ENCODE peak calls at places on chromosomes 3 and 15, in five cellular contexts. N, U, X, G and L are unnamed samples.

GRCh38 chr15:74307827-74308642 is 59.4 kb downstream of the CYP11A1 start:
- DNase-seq in G (no peak), U (peak; percentile 84), N (no peak), X (peak; percentile 44), L (no peak)

GRCh38 chr3:142977399-142977728 is 13.9 kb upstream of the PAQR9 start:
- DNase-seq in G (no peak), X (no peak), N (no peak), U (peak; percentile 67), L (no peak)

GRCh38 chr3:46845397-46845859 is 17.8 kb downstream of the MYL3 start:
- DNase-seq in N (no peak), G (peak; percentile 32), X (peak; percentile 49), U (peak; percentile 91), L (no peak)

GRCh38 chr3:156677120-156677479 is 2.7 kb downstream of the TIPARP start:
- DNase-seq in N (no peak), G (no peak), X (no peak), U (peak; percentile 27), L (peak; percentile 32)

GRCh38 chr15:70741677-70742293 is 21.6 kb downstream of the UACA start:
- DNase-seq in G (no peak), U (peak; percentile 78), N (no peak), X (peak; percentile 48), L (no peak)

GRCh38 chr3:133209871-133210550 is 171.8 kb downstream of the TMEM108 start:
- DNase-seq in N (no peak), G (no peak), X (peak; percentile 52), U (peak; percentile 15), L (no peak)

GRCh38 chr3:21979706-21980105 is 228.7 kb upstream of the ZNF385D start:
- DNase-seq in N (no peak), G (no peak), U (peak; percentile 9), X (peak; percentile 72), L (no peak)

GRCh38 chr15:59622289-59622688 is 10.7 kb downstream of the GCNT3 start:
- DNase-seq in X (peak; percentile 18), N (no peak), U (peak; percentile 67), G (no peak), L (no peak)

GRCh38 chr15:97836003-97836402 is 124.5 kb upstream of the ARRDC4 start:
- DNase-seq in X (no peak), U (no peak), G (no peak), N (no peak), L (no peak)

GRCh38 chr3:15496341-15496664 is 25.2 kb downstream of the COLQ start:
- DNase-seq in G (no peak), N (no peak), X (no peak), U (no peak), L (no peak)

GRCh38 chr3:180680097-180680430 is 775 bp upstream of the CCDC39 start:
- DNase-seq in N (no peak), X (no peak), U (peak; percentile 52), G (no peak), L (no peak)

GRCh38 chr15:42427429-42428223 is 63.3 kb downstream of the ZNF106 start:
- DNase-seq in N (no peak), G (no peak), X (peak; percentile 98), U (peak; percentile 93), L (no peak)

GRCh38 chr15:60936186-60936585 is 292.9 kb downstream of the RORA start:
- DNase-seq in U (no peak), G (no peak), X (no peak), N (no peak), L (no peak)
- H3K4me1 ChIP-seq in U (peaks cover 21% of the 10 kb centered on the region), G (no peaks in the 10 kb centered on the region), X (peaks cover 12% of the 10 kb centered on the region), N (no peaks in the 10 kb centered on the region), L (peaks cover 7% of the 10 kb centered on the region)

GRCh38 chr15:80041497-80042253 is 17.8 kb upstream of the ZFAND6 start:
- DNase-seq in U (no peak), N (no peak), G (no peak), X (no peak), L (no peak)

GRCh38 chr15:80031841-80032240 is 27.6 kb upstream of the ZFAND6 start:
- DNase-seq in N (no peak), U (peak; percentile 27), X (no peak), G (no peak), L (no peak)

GRCh38 chr15:80034633-80035032 is 24.8 kb upstream of the ZFAND6 start:
- DNase-seq in X (no peak), N (no peak), U (no peak), G (no peak), L (no peak)

DNA sequence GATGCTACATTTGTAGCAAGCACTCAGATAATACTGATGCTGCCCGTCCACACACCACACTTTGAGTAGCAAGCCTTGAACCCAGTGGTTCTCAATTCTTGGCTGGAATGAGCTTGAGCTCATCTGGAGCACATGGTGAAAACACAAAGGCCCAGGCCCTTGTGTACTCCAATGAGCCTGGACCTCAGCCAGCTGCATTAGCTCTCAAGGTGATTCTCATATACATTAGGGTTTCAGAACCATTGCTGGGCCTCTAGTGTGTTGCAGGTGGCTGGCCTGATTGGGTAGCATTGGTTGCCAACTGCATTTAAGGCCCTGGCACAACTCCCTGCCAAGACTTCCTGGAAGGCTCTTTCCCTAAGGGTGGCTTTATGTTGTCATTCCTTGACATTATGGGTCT is 23.4 kb upstream of the ZFAND6 start:
- DNase-seq in X (no peak), U (no peak), G (no peak), N (no peak), L (no peak)
- H3K4me3 ChIP-seq in X (no peak overlapping the region), U (no peak overlapping the region), G (no peak overlapping the region), N (no peak overlapping the region), L (no peak overlapping the region)

DNA sequence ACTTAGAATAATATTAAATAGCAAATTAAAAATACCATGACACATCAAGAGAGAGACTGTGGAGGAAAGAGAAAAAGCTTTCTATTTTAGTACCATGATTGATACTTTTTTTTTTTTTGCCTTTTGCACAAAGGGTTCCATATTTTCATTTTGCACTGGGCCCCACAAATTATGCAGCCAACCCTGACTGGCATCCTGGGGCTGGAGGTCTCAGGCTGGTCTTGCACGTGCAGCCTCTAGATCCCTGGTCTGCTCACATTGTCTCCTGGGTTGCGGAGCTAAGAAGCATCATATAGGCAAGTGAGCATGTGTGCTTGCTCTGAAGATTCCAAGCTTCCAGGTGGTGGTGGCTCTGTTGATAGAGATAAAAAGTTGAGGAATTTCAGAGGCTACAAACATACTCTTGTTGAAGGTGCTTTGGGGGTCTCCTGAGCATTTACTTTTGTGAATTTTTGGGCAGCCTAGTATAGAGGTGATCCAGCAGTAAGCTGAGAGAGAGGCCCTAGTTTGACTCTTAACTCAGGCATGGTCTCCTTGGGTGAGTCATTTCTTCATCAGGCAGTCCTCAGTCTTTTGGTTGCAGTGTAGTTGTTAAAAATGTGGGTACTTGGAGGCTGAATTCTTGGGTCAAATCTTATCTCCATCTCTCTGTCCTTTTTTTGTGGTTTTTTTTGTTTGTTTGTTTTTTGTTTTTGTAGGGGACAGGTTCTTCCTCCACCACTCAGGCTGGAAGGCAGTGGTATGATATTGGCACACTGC is 31.3 kb downstream of the SMAD3 start:
- DNase-seq in U (peak; percentile 79), N (no peak), X (peak; percentile 65), G (no peak), L (no peak)
- H3K27ac ChIP-seq in U (peak overlapping the region; percentile 96), N (no peak overlapping the region), X (peak overlapping the region; percentile 75), G (no peak overlapping the region), L (peak overlapping the region; percentile 82)

GRCh38 chr3:111541911-111542483 is at the start of gene CD96:
- DNase-seq in U (peak; percentile 13), X (peak; percentile 57), N (no peak), G (no peak), L (peak; percentile 41)

GRCh38 chr3:111539351-111540331 is 2.4 kb upstream of the CD96 start:
- DNase-seq in N (no peak), G (peak; percentile 48), X (no peak), U (peak; percentile 72), L (peak; percentile 37)

GRCh38 chr3:111538111-111538510 is 3.9 kb upstream of the CD96 start:
- DNase-seq in X (no peak), G (no peak), N (no peak), U (peak; percentile 13), L (no peak)

GRCh38 chr3:111538687-111539086 is 3.3 kb upstream of the CD96 start:
- DNase-seq in X (peak; percentile 66), N (no peak), G (no peak), U (peak; percentile 53), L (no peak)

GRCh38 chr3:111541391-111541790 is 606 bp upstream of the CD96 start:
- DNase-seq in X (no peak), G (no peak), U (no peak), N (no peak), L (no peak)
- H3K4me1 ChIP-seq in X (peaks cover 25% of the 10 kb centered on the region), G (peaks cover 2% of the 10 kb centered on the region), U (peaks cover 26% of the 10 kb centered on the region), N (no peaks in the 10 kb centered on the region), L (peaks cover 42% of the 10 kb centered on the region)